ENCODE peak calls at places on chromosomes 11 and 22, in seven cellular contexts. One of them, this sample, is unnamed.

GRCh38 chr22:34972498-34972897 is 93.5 kb upstream of the ISX start:
- DNase-seq in RWPE1: no peak
- DNase-seq in stimulated activated CD4-positive, alpha-beta T cell treated with anti-CD3 and anti-CD28 coated beads, Interleukin-12 subunit alpha, Interleukin-12 subunit beta, amount 100 ng/mL, for 4 hours: no peak
- DNase-seq in adipocyte: no peak
- DNase-seq in caudate nucleus: no peak
- DNase-seq in stomach: no peak
- DNase-seq in cardiac fibroblast: no peak
- DNase-seq in this sample: no peak

GRCh38 chr11:518463-519202 is 11.6 kb upstream of the RNH1 start:
- DNase-seq in caudate nucleus: no peak
- DNase-seq in stimulated activated CD4-positive, alpha-beta T cell treated with anti-CD3 and anti-CD28 coated beads, Interleukin-12 subunit alpha, Interleukin-12 subunit beta, amount 100 ng/mL, for 4 hours: peak; percentile 88
- DNase-seq in RWPE1: peak; percentile 91
- DNase-seq in adipocyte: peak; percentile 96
- DNase-seq in cardiac fibroblast: peak; percentile 97
- DNase-seq in stomach: peak; percentile 95
- DNase-seq in this sample: peak; percentile 87

GRCh38 chr11:75262961-75263852 is 22.6 kb downstream of the TPBGL start:
- DNase-seq in cardiac fibroblast: no peak
- DNase-seq in stomach: no peak
- DNase-seq in stimulated activated CD4-positive, alpha-beta T cell treated with anti-CD3 and anti-CD28 coated beads, Interleukin-12 subunit alpha, Interleukin-12 subunit beta, amount 100 ng/mL, for 4 hours: no peak
- DNase-seq in caudate nucleus: no peak
- DNase-seq in RWPE1: no peak
- DNase-seq in adipocyte: no peak
- DNase-seq in this sample: peak; percentile 34

GRCh38 chr11:55655096-55655495 is 6.9 kb upstream of the OR4C6 start:
- DNase-seq in caudate nucleus: no peak
- DNase-seq in stomach: no peak
- DNase-seq in RWPE1: no peak
- DNase-seq in cardiac fibroblast: no peak
- DNase-seq in adipocyte: no peak
- DNase-seq in stimulated activated CD4-positive, alpha-beta T cell treated with anti-CD3 and anti-CD28 coated beads, Interleukin-12 subunit alpha, Interleukin-12 subunit beta, amount 100 ng/mL, for 4 hours: no peak
- DNase-seq in this sample: no peak

GRCh38 chr22:19970479-19971275 is 29.1 kb upstream of the TXNRD2 start:
- DNase-seq in stimulated activated CD4-positive, alpha-beta T cell treated with anti-CD3 and anti-CD28 coated beads, Interleukin-12 subunit alpha, Interleukin-12 subunit beta, amount 100 ng/mL, for 4 hours: peak; percentile 81
- DNase-seq in adipocyte: peak; percentile 77
- DNase-seq in stomach: peak; percentile 74
- DNase-seq in RWPE1: peak; percentile 50
- DNase-seq in caudate nucleus: peak; percentile 40
- DNase-seq in cardiac fibroblast: peak; percentile 64
- DNase-seq in this sample: peak; percentile 60

GRCh38 chr11:42465613-42466012 is 846.2 kb upstream of the API5 start:
- DNase-seq in cardiac fibroblast: no peak
- DNase-seq in adipocyte: no peak
- DNase-seq in stimulated activated CD4-positive, alpha-beta T cell treated with anti-CD3 and anti-CD28 coated beads, Interleukin-12 subunit alpha, Interleukin-12 subunit beta, amount 100 ng/mL, for 4 hours: no peak
- DNase-seq in stomach: no peak
- DNase-seq in RWPE1: no peak
- DNase-seq in caudate nucleus: no peak
- DNase-seq in this sample: no peak

GRCh38 chr11:95884364-95884763 is 39.5 kb downstream of the MTMR2 start:
- DNase-seq in adipocyte: no peak
- DNase-seq in caudate nucleus: no peak
- DNase-seq in stimulated activated CD4-positive, alpha-beta T cell treated with anti-CD3 and anti-CD28 coated beads, Interleukin-12 subunit alpha, Interleukin-12 subunit beta, amount 100 ng/mL, for 4 hours: no peak
- DNase-seq in stomach: no peak
- DNase-seq in RWPE1: peak; percentile 10
- DNase-seq in cardiac fibroblast: peak; percentile 67
- DNase-seq in this sample: no peak

GRCh38 chr22:35703861-35704584 is 13.6 kb upstream of the APOL5 start:
- DNase-seq in cardiac fibroblast: no peak
- DNase-seq in stomach: no peak
- DNase-seq in caudate nucleus: no peak
- DNase-seq in RWPE1: no peak
- DNase-seq in adipocyte: peak; percentile 30
- DNase-seq in stimulated activated CD4-positive, alpha-beta T cell treated with anti-CD3 and anti-CD28 coated beads, Interleukin-12 subunit alpha, Interleukin-12 subunit beta, amount 100 ng/mL, for 4 hours: no peak
- DNase-seq in this sample: no peak

GRCh38 chr11:57405271-57405890 is 14.9 kb upstream of the PRG2 start:
- DNase-seq in stimulated activated CD4-positive, alpha-beta T cell treated with anti-CD3 and anti-CD28 coated beads, Interleukin-12 subunit alpha, Interleukin-12 subunit beta, amount 100 ng/mL, for 4 hours: no peak
- DNase-seq in caudate nucleus: no peak
- DNase-seq in cardiac fibroblast: no peak
- DNase-seq in RWPE1: no peak
- DNase-seq in adipocyte: no peak
- DNase-seq in stomach: no peak
- DNase-seq in this sample: no peak

GRCh38 chr22:20102203-20102780 is 13.6 kb upstream of the RANBP1 start:
- DNase-seq in stimulated activated CD4-positive, alpha-beta T cell treated with anti-CD3 and anti-CD28 coated beads, Interleukin-12 subunit alpha, Interleukin-12 subunit beta, amount 100 ng/mL, for 4 hours: no peak
- DNase-seq in RWPE1: no peak
- DNase-seq in caudate nucleus: no peak
- DNase-seq in adipocyte: no peak
- DNase-seq in stomach: no peak
- DNase-seq in cardiac fibroblast: no peak
- DNase-seq in this sample: no peak

GRCh38 chr11:79150966-79151365 is 289.9 kb downstream of the TENM4 start:
- DNase-seq in adipocyte: no peak
- DNase-seq in caudate nucleus: no peak
- DNase-seq in RWPE1: no peak
- DNase-seq in cardiac fibroblast: no peak
- DNase-seq in stimulated activated CD4-positive, alpha-beta T cell treated with anti-CD3 and anti-CD28 coated beads, Interleukin-12 subunit alpha, Interleukin-12 subunit beta, amount 100 ng/mL, for 4 hours: no peak
- DNase-seq in stomach: no peak
- DNase-seq in this sample: no peak

GRCh38 chr11:94449437-94449836 is 44.2 kb downstream of the MRE11 start:
- DNase-seq in stimulated activated CD4-positive, alpha-beta T cell treated with anti-CD3 and anti-CD28 coated beads, Interleukin-12 subunit alpha, Interleukin-12 subunit beta, amount 100 ng/mL, for 4 hours: no peak
- DNase-seq in RWPE1: peak; percentile 51
- DNase-seq in adipocyte: peak; percentile 45
- DNase-seq in caudate nucleus: no peak
- DNase-seq in cardiac fibroblast: peak; percentile 97
- DNase-seq in stomach: no peak
- DNase-seq in this sample: no peak

GRCh38 chr22:30036656-30037055 is 43.6 kb upstream of the HORMAD2 start:
- DNase-seq in RWPE1: no peak
- DNase-seq in stimulated activated CD4-positive, alpha-beta T cell treated with anti-CD3 and anti-CD28 coated beads, Interleukin-12 subunit alpha, Interleukin-12 subunit beta, amount 100 ng/mL, for 4 hours: no peak
- DNase-seq in caudate nucleus: no peak
- DNase-seq in stomach: no peak
- DNase-seq in cardiac fibroblast: peak; percentile 40
- DNase-seq in adipocyte: no peak
- DNase-seq in this sample: no peak

GRCh38 chr11:40170076-40170475 is 1289.4 kb downstream of the LRRC4C start:
- DNase-seq in RWPE1: peak; percentile 19
- DNase-seq in stomach: no peak
- DNase-seq in adipocyte: no peak
- DNase-seq in cardiac fibroblast: no peak
- DNase-seq in stimulated activated CD4-positive, alpha-beta T cell treated with anti-CD3 and anti-CD28 coated beads, Interleukin-12 subunit alpha, Interleukin-12 subunit beta, amount 100 ng/mL, for 4 hours: no peak
- DNase-seq in caudate nucleus: no peak
- DNase-seq in this sample: no peak

GRCh38 chr11:2732261-2732939 is 32.6 kb upstream of the KCNQ1OT1 start:
- DNase-seq in caudate nucleus: peak; percentile 64
- DNase-seq in cardiac fibroblast: no peak
- DNase-seq in stomach: no peak
- DNase-seq in adipocyte: no peak
- DNase-seq in stimulated activated CD4-positive, alpha-beta T cell treated with anti-CD3 and anti-CD28 coated beads, Interleukin-12 subunit alpha, Interleukin-12 subunit beta, amount 100 ng/mL, for 4 hours: no peak
- DNase-seq in RWPE1: no peak
- DNase-seq in this sample: no peak

GRCh38 chr11:6735306-6735705 is 36.5 kb downstream of the OR2AG2 start:
- DNase-seq in stomach: no peak
- DNase-seq in adipocyte: no peak
- DNase-seq in caudate nucleus: no peak
- DNase-seq in stimulated activated CD4-positive, alpha-beta T cell treated with anti-CD3 and anti-CD28 coated beads, Interleukin-12 subunit alpha, Interleukin-12 subunit beta, amount 100 ng/mL, for 4 hours: no peak
- DNase-seq in cardiac fibroblast: peak; percentile 17
- DNase-seq in RWPE1: peak; percentile 14
- DNase-seq in this sample: no peak

GRCh38 chr22:32058656-32059280 is 15.7 kb downstream of the SLC5A1 start:
- DNase-seq in stimulated activated CD4-positive, alpha-beta T cell treated with anti-CD3 and anti-CD28 coated beads, Interleukin-12 subunit alpha, Interleukin-12 subunit beta, amount 100 ng/mL, for 4 hours: no peak
- DNase-seq in cardiac fibroblast: peak; percentile 6
- DNase-seq in stomach: no peak
- DNase-seq in adipocyte: peak; percentile 67
- DNase-seq in RWPE1: no peak
- DNase-seq in caudate nucleus: no peak
- DNase-seq in this sample: no peak

GRCh38 chr11:2459796-2460531 is 15.2 kb downstream of the KCNQ1 start:
- DNase-seq in RWPE1: no peak
- DNase-seq in cardiac fibroblast: no peak
- DNase-seq in stimulated activated CD4-positive, alpha-beta T cell treated with anti-CD3 and anti-CD28 coated beads, Interleukin-12 subunit alpha, Interleukin-12 subunit beta, amount 100 ng/mL, for 4 hours: no peak
- DNase-seq in caudate nucleus: no peak
- DNase-seq in stomach: no peak
- DNase-seq in adipocyte: no peak
- DNase-seq in this sample: no peak

GRCh38 chr11:64000740-64001514 is 14.7 kb downstream of the OTUB1 start:
- DNase-seq in cardiac fibroblast: no peak
- DNase-seq in adipocyte: no peak
- DNase-seq in stomach: no peak
- DNase-seq in RWPE1: no peak
- DNase-seq in caudate nucleus: no peak
- DNase-seq in stimulated activated CD4-positive, alpha-beta T cell treated with anti-CD3 and anti-CD28 coated beads, Interleukin-12 subunit alpha, Interleukin-12 subunit beta, amount 100 ng/mL, for 4 hours: no peak
- DNase-seq in this sample: peak; percentile 47

This sample was measured in CD14-positive monocyte.